ENCODE peak calls at places on chromosome 4, in nine cellular contexts. Z, H, J, O, U, N, Q, G and F are unnamed samples.

GRCh38 chr4:160283081-160283480 is 1180.2 kb downstream of the RAPGEF2 start:
- DNase-seq in Z (no peak), H (no peak), J (no peak), O (no peak), U (no peak), N (no peak), Q (no peak), G (no peak), F (no peak)

GRCh38 chr4:126888968-126889367 is 743.8 kb upstream of the INTU start:
- DNase-seq in Z (no peak), H (no peak), J (no peak), O (no peak), U (no peak), N (no peak), Q (peak), G (no peak), F (no peak)

GRCh38 chr4:135605096-135605495 is 1403.5 kb upstream of the PABPC4L start:
- DNase-seq in Z (no peak), H (no peak), J (no peak), O (no peak), U (no peak), N (peak), Q (no peak), G (no peak), F (no peak)

GRCh38 chr4:21765810-21766407 is 182.7 kb downstream of the KCNIP4 start:
- DNase-seq in Z (no peak), H (no peak), J (peak), O (peak), U (peak), N (peak), Q (peak), G (no peak), F (no peak)

GRCh38 chr4:155376387-155377268 is at the start of gene MAP9:
- DNase-seq in Z (peak), H (peak), J (peak), O (peak), U (peak), N (peak), Q (peak), G (peak), F (peak)

GRCh38 chr4:42412251-42412650 is 15.0 kb downstream of the SHISA3 start:
- DNase-seq in Z (no peak), H (peak), J (no peak), O (no peak), U (no peak), N (no peak), Q (peak), G (no peak), F (no peak)

GRCh38 chr4:38290360-38290759 is 330.2 kb downstream of the PTTG2 start:
- DNase-seq in Z (no peak), H (peak), J (no peak), O (no peak), U (no peak), N (no peak), Q (peak), G (no peak), F (no peak)

GRCh38 chr4:8472689-8473197 is 32.2 kb downstream of the TRMT44 start:
- DNase-seq in Z (no peak), H (peak), J (no peak), O (no peak), U (no peak), N (no peak), Q (peak), G (no peak), F (no peak)

GRCh38 chr4:163072222-163072621 is 94.5 kb downstream of the NAF1 start:
- DNase-seq in Z (no peak), H (no peak), J (no peak), O (no peak), U (no peak), N (no peak), Q (no peak), G (no peak), F (no peak)

GRCh38 chr4:154049457-154050181 is 260.7 kb upstream of the SFRP2 start:
- DNase-seq in Z (no peak), H (no peak), J (no peak), O (no peak), U (peak), N (peak), Q (peak), G (no peak), F (no peak)

GRCh38 chr4:127055349-127055748 is 577.4 kb upstream of the INTU start:
- DNase-seq in Z (no peak), H (peak), J (no peak), O (no peak), U (no peak), N (no peak), Q (peak), G (no peak), F (no peak)

GRCh38 chr4:53613428-53613827 is 22.1 kb upstream of the LNX1 start:
- DNase-seq in Z (no peak), H (no peak), J (no peak), O (no peak), U (no peak), N (no peak), Q (no peak), G (no peak), F (no peak)

GRCh38 chr4:66059131-66059530 is 388.8 kb upstream of the EPHA5 start:
- DNase-seq in Z (no peak), H (no peak), J (no peak), O (no peak), U (no peak), N (no peak), Q (no peak), G (no peak), F (no peak)

GRCh38 chr4:88012652-88013051 is 5.2 kb downstream of the PKD2 start:
- DNase-seq in Z (no peak), H (no peak), J (no peak), O (peak), U (peak), N (no peak), Q (no peak), G (no peak), F (no peak)

GRCh38 chr4:87851332-87851731 is 18.6 kb downstream of the MEPE start:
- DNase-seq in Z (no peak), H (no peak), J (no peak), O (no peak), U (no peak), N (no peak), Q (no peak), G (no peak), F (peak)

GRCh38 chr4:31275906-31276305 is 555.7 kb downstream of the PCDH7 start:
- DNase-seq in Z (no peak), H (no peak), J (no peak), O (no peak), U (no peak), N (peak), Q (no peak), G (no peak), F (no peak)

GRCh38 chr4:141027421-141027820 is 105.8 kb downstream of the RNF150 start:
- DNase-seq in Z (no peak), H (no peak), J (no peak), O (no peak), U (no peak), N (no peak), Q (peak), G (no peak), F (no peak)

GRCh38 chr4:10157478-10158354 is 41.1 kb upstream of the WDR1 start:
- DNase-seq in Z (no peak), H (peak), J (peak), O (peak), U (peak), N (peak), Q (peak), G (no peak), F (peak)

GRCh38 chr4:8279321-8280157 is 10.0 kb downstream of the HTRA3 start:
- DNase-seq in Z (no peak), H (no peak), J (no peak), O (no peak), U (no peak), N (no peak), Q (no peak), G (no peak), F (no peak)

GRCh38 chr4:86892639-86892965 is 380 bp upstream of the C4orf36 start:
- DNase-seq in Z (no peak), H (no peak), J (no peak), O (no peak), U (no peak), N (no peak), Q (no peak), G (no peak), F (no peak)

GRCh38 chr4:186514271-186514950 is 41.0 kb downstream of the MTNR1A start:
- DNase-seq in Z (no peak), H (no peak), J (no peak), O (no peak), U (no peak), N (no peak), Q (no peak), G (no peak), F (no peak)

GRCh38 chr4:159117968-159118367 is 15.1 kb downstream of the RAPGEF2 start:
- DNase-seq in Z (no peak), H (no peak), J (no peak), O (no peak), U (no peak), N (no peak), Q (no peak), G (no peak), F (no peak)

GRCh38 chr4:85807247-85807915 is 332.4 kb downstream of the ARHGAP24 start:
- DNase-seq in Z (no peak), H (no peak), J (no peak), O (no peak), U (no peak), N (no peak), Q (peak), G (no peak), F (no peak)

GRCh38 chr4:85803846-85804245 is 328.9 kb downstream of the ARHGAP24 start:
- DNase-seq in Z (no peak), H (no peak), J (no peak), O (no peak), U (no peak), N (no peak), Q (no peak), G (no peak), F (no peak)

GRCh38 chr4:85808864-85809263 is 333.9 kb downstream of the ARHGAP24 start:
- DNase-seq in Z (no peak), H (no peak), J (no peak), O (no peak), U (no peak), N (no peak), Q (no peak), G (no peak), F (no peak)

GRCh38 chr4:85808104-85808503 is 333.2 kb downstream of the ARHGAP24 start:
- DNase-seq in Z (no peak), H (no peak), J (no peak), O (no peak), U (no peak), N (peak), Q (no peak), G (no peak), F (no peak)

DNA sequence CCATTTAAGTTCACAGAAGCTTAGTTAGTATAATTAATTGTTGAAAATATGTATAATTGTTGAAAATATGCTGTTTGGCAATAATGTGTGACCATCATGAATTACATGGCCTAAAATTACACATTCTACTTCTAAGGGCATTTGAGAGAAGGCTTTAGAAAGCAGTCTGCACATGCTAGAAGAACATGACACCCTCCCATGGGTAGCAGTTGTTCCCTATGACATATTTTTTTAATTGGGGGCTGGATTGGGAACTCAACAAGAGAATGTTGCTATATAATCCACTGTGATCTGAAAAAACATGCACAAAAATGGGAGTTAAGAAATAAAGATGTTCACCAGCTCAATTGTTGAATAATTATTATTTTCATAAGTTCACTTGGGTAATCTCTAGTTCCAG is 331.4 kb downstream of the ARHGAP24 start:
- DNase-seq in Z (no peak), H (no peak), J (no peak), O (no peak), U (no peak), N (no peak), Q (no peak), G (no peak), F (no peak)
- TF ChIP-seq CTCF in Z (no peak), H (no peak), J (no peak), O (no peak), U (no peak), N (no peak), Q (no peak), G (no peak), F (no peak)

GRCh38 chr4:71958978-71959377 is 72.8 kb upstream of the NPFFR2 start:
- DNase-seq in Z (no peak), H (no peak), J (no peak), O (no peak), U (no peak), N (no peak), Q (no peak), G (no peak), F (no peak)
- TF ChIP-seq CTCF in Z (no peak), H (no peak), J (no peak), O (no peak), U (no peak), N (no peak), Q (no peak), G (no peak), F (no peak)

GRCh38 chr4:143558823-143559756 is 45.6 kb downstream of the SMARCA5 start:
- DNase-seq in Z (no peak), H (no peak), J (peak), O (peak), U (peak), N (peak), Q (peak), G (no peak), F (no peak)
- TF ChIP-seq CTCF in Z (peak), H (no peak), J (peak), O (peak), U (peak), N (peak), Q (peak), G (no peak), F (no peak)

GRCh38 chr4:184375027-184375426 is 99.3 kb downstream of the IRF2 start:
- DNase-seq in Z (no peak), H (no peak), J (no peak), O (no peak), U (no peak), N (no peak), Q (no peak), G (no peak), F (no peak)
- TF ChIP-seq CTCF in Z (no peak), H (no peak), J (no peak), O (no peak), U (no peak), N (no peak), Q (no peak), G (no peak), F (no peak)

DNA sequence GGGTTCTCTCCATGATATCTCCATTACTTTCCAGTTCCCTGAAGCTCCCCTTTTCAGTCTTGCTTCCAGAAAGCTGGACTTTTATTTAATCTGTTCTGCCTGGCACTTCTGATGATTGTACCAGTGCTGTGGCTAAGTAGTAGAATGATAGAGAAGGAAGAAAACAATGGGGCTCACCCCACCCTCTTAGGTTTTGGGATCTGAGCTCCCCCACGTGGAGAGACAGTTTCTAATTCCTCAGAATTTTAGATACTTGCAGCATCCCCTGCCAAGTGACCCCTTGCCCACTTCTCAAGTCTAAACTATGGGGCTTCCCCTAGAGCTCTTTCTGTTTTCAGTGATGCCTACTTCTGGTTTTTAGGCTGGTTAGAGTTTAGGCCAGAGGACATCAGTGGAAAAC is 73.9 kb downstream of the GC start:
- DNase-seq in Z (no peak), H (no peak), J (no peak), O (no peak), U (no peak), N (peak), Q (no peak), G (no peak), F (no peak)
- TF ChIP-seq CTCF in Z (no peak), H (peak), J (no peak), O (no peak), U (no peak), N (peak), Q (no peak), G (no peak), F (no peak)

GRCh38 chr4:96036781-96037180 is 196.9 kb downstream of the PDHA2 start:
- DNase-seq in Z (no peak), H (no peak), J (no peak), O (no peak), U (no peak), N (no peak), Q (no peak), G (no peak), F (no peak)

GRCh38 chr4:96037705-96038104 is 197.8 kb downstream of the PDHA2 start:
- DNase-seq in Z (no peak), H (no peak), J (no peak), O (no peak), U (no peak), N (no peak), Q (no peak), G (no peak), F (no peak)

GRCh38 chr4:96035727-96036126 is 195.8 kb downstream of the PDHA2 start:
- DNase-seq in Z (no peak), H (no peak), J (no peak), O (no peak), U (no peak), N (peak), Q (no peak), G (no peak), F (no peak)
- TF ChIP-seq CTCF in Z (no peak), H (peak), J (peak), O (no peak), U (peak), N (peak), Q (no peak), G (no peak), F (peak)

DNA sequence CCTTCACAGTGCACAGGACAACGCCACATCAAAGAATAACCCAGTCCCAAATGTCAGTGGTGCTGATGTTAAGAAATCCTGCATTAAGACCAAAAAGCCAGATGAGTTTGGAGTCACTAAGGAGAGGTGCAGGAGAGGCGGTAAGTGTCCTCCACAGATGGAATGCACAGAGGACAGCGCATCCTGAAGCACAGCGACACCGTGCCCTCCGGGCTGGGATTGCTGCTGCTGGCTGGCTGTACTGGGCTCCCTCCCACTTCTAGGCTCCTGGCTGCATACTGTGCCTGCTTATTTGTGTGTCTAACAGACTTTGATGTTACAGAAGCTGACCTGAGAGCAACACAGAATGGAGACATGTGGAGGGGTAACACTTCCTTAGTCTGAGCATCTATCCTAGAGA is 325.6 kb upstream of the BOD1L1 start:
- DNase-seq in Z (no peak), H (no peak), J (no peak), O (no peak), U (no peak), N (no peak), Q (no peak), G (no peak), F (no peak)
- TF ChIP-seq CTCF in Z (no peak), H (no peak), J (no peak), O (no peak), U (no peak), N (no peak), Q (no peak), G (no peak), F (no peak)

GRCh38 chr4:168840988-168841681 is 168.9 kb downstream of the CBR4 start:
- DNase-seq in Z (no peak), H (no peak), J (no peak), O (no peak), U (no peak), N (peak), Q (no peak), G (no peak), F (no peak)

GRCh38 chr4:168842186-168842585 is 167.9 kb downstream of the CBR4 start:
- DNase-seq in Z (no peak), H (no peak), J (no peak), O (no peak), U (no peak), N (no peak), Q (no peak), G (no peak), F (no peak)

GRCh38 chr4:168839758-168840385 is 170.2 kb downstream of the CBR4 start:
- DNase-seq in Z (no peak), H (no peak), J (no peak), O (no peak), U (no peak), N (no peak), Q (no peak), G (no peak), F (no peak)

GRCh38 chr4:168840386-168840763 is 169.7 kb downstream of the CBR4 start:
- DNase-seq in Z (no peak), H (no peak), J (no peak), O (no peak), U (no peak), N (no peak), Q (no peak), G (no peak), F (no peak)

DNA sequence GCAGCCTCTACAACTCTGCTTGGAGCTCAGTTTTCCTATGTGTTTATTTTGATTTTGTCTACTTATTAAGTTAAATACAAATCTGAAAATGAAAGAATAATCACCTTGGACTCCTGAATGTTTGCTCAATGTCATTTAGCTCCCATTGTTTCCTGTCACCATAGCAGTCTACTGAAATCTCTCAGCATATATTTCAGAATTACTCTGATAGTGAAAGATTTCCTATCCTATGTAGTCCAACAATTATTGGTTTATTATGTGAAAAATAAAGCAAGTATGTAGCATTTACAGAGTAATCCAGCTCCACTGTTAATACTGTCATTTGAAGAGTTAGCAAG is 168.4 kb downstream of the CBR4 start:
- DNase-seq in Z (no peak), H (no peak), J (no peak), O (no peak), U (no peak), N (no peak), Q (no peak), G (no peak), F (no peak)
- TF ChIP-seq CTCF in Z (no peak), H (no peak), J (no peak), O (no peak), U (no peak), N (no peak), Q (no peak), G (no peak), F (no peak)

GRCh38 chr4:157018920-157019490 is 47.4 kb upstream of the PDGFC start:
- DNase-seq in Z (no peak), H (no peak), J (no peak), O (no peak), U (no peak), N (no peak), Q (no peak), G (no peak), F (no peak)
- TF ChIP-seq CTCF in Z (no peak), H (no peak), J (no peak), O (no peak), U (no peak), N (no peak), Q (no peak), G (no peak), F (no peak)